ENCODE peak calls at places on chromosomes 2 and 18, in nine cellular contexts. G is GM13977, J is GM06990, D is fibroblast of lung, Z is foreskin fibroblast, H is GM20000, X is HFFc6, F is GM23338, L is testis. Q is an unnamed sample.
A peak's percentile ranks its signal among the peaks of the same experiment; 100 is the strongest.

GRCh38 chr2:54471221-54471711 is 15.1 kb downstream of the SPTBN1 start:
- DNase-seq in J (peak; percentile 67), Z (peak; percentile 61), F (no peak), D (peak; percentile 90), G (no peak), L (peak; percentile 78), H (no peak), X (peak; percentile 81), Q (no peak)

GRCh38 chr18:6236258-6236657 is 178.5 kb downstream of the L3MBTL4 start:
- DNase-seq in L (no peak), X (no peak), Z (no peak), D (no peak), H (no peak), G (no peak), J (no peak), F (no peak), Q (no peak)

GRCh38 chr18:35267161-35267651 is 22.8 kb downstream of the ZSCAN30 start:
- DNase-seq in X (no peak), G (no peak), L (peak; percentile 82), H (peak; percentile 58), J (peak; percentile 62), Z (no peak), D (peak; percentile 69), F (peak; percentile 89), Q (no peak)

GRCh38 chr2:144304127-144304665 is 215.7 kb downstream of the ZEB2 start:
- DNase-seq in L (no peak), D (no peak), H (no peak), X (no peak), G (no peak), F (no peak), J (no peak), Z (no peak), Q (no peak)

GRCh38 chr2:64204006-64204632 is 59.9 kb upstream of the PELI1 start:
- DNase-seq in X (peak; percentile 2), Z (no peak), H (peak; percentile 62), D (peak; percentile 29), J (peak; percentile 74), L (peak; percentile 34), G (peak; percentile 60), F (peak; percentile 28), Q (no peak)

GRCh38 chr2:216012133-216012829 is 1.1 kb downstream of the MREG start:
- DNase-seq in X (peak; percentile 35), H (no peak), D (peak; percentile 83), Z (peak; percentile 21), G (no peak), F (no peak), J (no peak), L (no peak), Q (peak; percentile 68)

GRCh38 chr2:10233131-10234012 is 69.3 kb upstream of the HPCAL1 start:
- DNase-seq in J (no peak), D (no peak), X (no peak), L (no peak), H (no peak), G (no peak), F (no peak), Z (no peak), Q (no peak)

GRCh38 chr2:141021109-141021508 is 1109.7 kb downstream of the LRP1B start:
- DNase-seq in H (no peak), Z (peak; percentile 73), L (no peak), D (peak; percentile 81), X (peak; percentile 83), F (no peak), J (no peak), G (no peak), Q (peak; percentile 55)

GRCh38 chr2:88172882-88173281 is 2.7 kb downstream of the THNSL2 start:
- DNase-seq in H (no peak), F (no peak), D (no peak), L (no peak), J (no peak), X (no peak), G (no peak), Z (no peak), Q (no peak)

GRCh38 chr2:53036196-53036595 is 731.4 kb upstream of the CHAC2 start:
- DNase-seq in L (no peak), X (peak; percentile 68), F (no peak), D (peak; percentile 84), Z (peak; percentile 3), H (no peak), J (no peak), G (no peak), Q (no peak)

GRCh38 chr2:7430869-7431641 is 513.8 kb downstream of the RNF144A start:
- DNase-seq in F (peak; percentile 91), J (peak; percentile 62), H (peak; percentile 60), X (no peak), G (peak; percentile 64), Z (no peak), L (peak; percentile 32), D (peak; percentile 15), Q (no peak)

GRCh38 chr18:79634593-79634992 is 45.0 kb upstream of the CTDP1 start:
- DNase-seq in F (no peak), X (no peak), J (no peak), D (peak; percentile 40), Z (no peak), G (no peak), L (no peak), H (no peak), Q (no peak)

GRCh38 chr2:69131452-69131851 is 118.5 kb downstream of the ANTXR1 start:
- DNase-seq in J (no peak), D (no peak), L (no peak), Z (no peak), X (no peak), F (no peak), H (no peak), G (no peak), Q (no peak)

GRCh38 chr2:214837466-214837865 is 28.0 kb upstream of the BARD1 start:
- DNase-seq in L (no peak), J (no peak), X (no peak), F (peak; percentile 66), H (no peak), Z (no peak), G (no peak), D (no peak), Q (no peak)

GRCh38 chr2:13481201-13481600 is 764.5 kb downstream of the TRIB2 start:
- DNase-seq in G (no peak), D (peak; percentile 49), X (no peak), L (no peak), H (no peak), Z (no peak), F (no peak), J (no peak), Q (no peak)

GRCh38 chr2:30622452-30622851 is 175.4 kb downstream of the LCLAT1 start:
- DNase-seq in Z (no peak), H (no peak), D (no peak), J (no peak), G (no peak), X (no peak), F (no peak), L (no peak), Q (no peak)

GRCh38 chr2:23385748-23386421 is 906 bp downstream of the KLHL29 start:
- DNase-seq in D (no peak), F (peak; percentile 59), G (peak; percentile 63), J (peak; percentile 51), H (peak; percentile 73), X (no peak), L (no peak), Z (no peak), Q (peak; percentile 38)

GRCh38 chr2:12434609-12435008 is 282.1 kb upstream of the TRIB2 start:
- DNase-seq in J (no peak), H (no peak), D (no peak), Z (no peak), X (no peak), G (no peak), L (no peak), F (no peak), Q (no peak)

GRCh38 chr2:71469403-71470398 is 16.3 kb downstream of the DYSF start:
- DNase-seq in G (no peak), Z (no peak), H (no peak), F (no peak), L (no peak), X (no peak), D (no peak), J (no peak), Q (no peak)

GRCh38 chr2:69645926-69646325 is 2.4 kb upstream of the AAK1 start:
- DNase-seq in F (no peak), H (no peak), X (no peak), L (no peak), D (no peak), J (no peak), G (no peak), Z (no peak), Q (no peak)

GRCh38 chr18:43847164-43848091 is 570.1 kb upstream of the SYT4 start:
- DNase-seq in Z (peak; percentile 76), D (peak; percentile 84), X (no peak), J (no peak), H (no peak), G (no peak), L (no peak), F (peak; percentile 14), Q (no peak)

GRCh38 chr2:238106339-238106697 is 6.2 kb downstream of the ESPNL start:
- DNase-seq in H (no peak), J (peak; percentile 11), F (peak; percentile 56), X (no peak), D (no peak), G (no peak), L (no peak), Z (no peak), Q (no peak)

GRCh38 chr2:232117413-232117812 is 155.9 kb downstream of the DIS3L2 start:
- DNase-seq in H (no peak), L (no peak), D (no peak), X (no peak), G (no peak), F (peak; percentile 75), Z (no peak), J (no peak), Q (no peak)
- TF ChIP-seq CTCF in H (no peak), L (no peak), D (no peak), X (no peak), G (peak; percentile 27), F (peak; percentile 72), Z (no peak), J (no peak), Q (no peak)

GRCh38 chr18:3451166-3451988 is 1.4 kb downstream of the TGIF1 start:
- DNase-seq in Z (peak; percentile 89), L (peak; percentile 96), H (peak; percentile 71), J (peak; percentile 75), X (peak; percentile 87), F (peak; percentile 89), G (peak; percentile 54), D (peak; percentile 86), Q (peak; percentile 89)
- TF ChIP-seq CTCF in Z (no peak), L (peak; percentile 5), H (no peak), J (no peak), X (peak; percentile 10), F (no peak), G (no peak), D (no peak), Q (no peak)

GRCh38 chr2:60503923-60504514 is 49.4 kb downstream of the BCL11A start:
- DNase-seq in L (no peak), Z (no peak), F (no peak), H (no peak), X (no peak), D (no peak), G (no peak), J (no peak), Q (no peak)
- TF ChIP-seq CTCF in L (no peak), Z (peak; percentile 11), F (peak; percentile 41), H (no peak), X (no peak), D (no peak), G (peak; percentile 40), J (no peak), Q (no peak)

DNA sequence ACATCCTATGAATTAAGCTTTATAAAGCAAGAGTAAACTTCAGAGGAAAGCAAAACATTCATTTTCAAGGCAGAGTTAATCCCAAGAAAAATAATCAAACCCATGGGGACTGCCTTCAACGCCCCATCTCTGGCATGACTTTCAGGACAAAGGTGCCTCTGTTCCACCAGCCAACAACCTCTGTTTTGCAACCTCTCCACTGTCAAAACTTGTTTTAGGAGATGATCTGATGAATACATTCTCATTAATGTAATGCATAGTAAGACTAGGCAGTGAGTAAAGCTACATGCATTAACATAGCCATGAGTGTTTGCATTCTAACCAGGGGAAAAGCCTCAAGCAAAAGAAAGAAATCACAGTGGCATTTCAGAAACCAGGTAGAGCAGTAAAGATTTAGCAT is 357.1 kb downstream of the FBXO15 start:
- DNase-seq in F (no peak), X (no peak), D (no peak), L (no peak), J (no peak), G (no peak), H (no peak), Z (peak; percentile 21), Q (peak; percentile 17)
- TF ChIP-seq CTCF in F (no peak), X (no peak), D (no peak), L (no peak), J (no peak), G (no peak), H (no peak), Z (no peak), Q (no peak)